ENCODE peak calls at places on chromosomes 4 and X, in four cellular contexts. One of them, this sample, is unnamed.

GRCh38 chrX:3599787-3600465 is 113.5 kb downstream of the PRKX start:
- DNase-seq in substantia nigra: no peak
- DNase-seq in type B pancreatic cell: no peak
- DNase-seq in NCI-H1092: no peak
- DNase-seq in this sample: no peak

GRCh38 chr4:97016186-97016945 is 1126.9 kb downstream of the STPG2 start:
- DNase-seq in NCI-H1092: peak
- DNase-seq in type B pancreatic cell: no peak
- DNase-seq in substantia nigra: no peak
- DNase-seq in this sample: no peak

GRCh38 chrX:49993661-49994060 is 71.3 kb downstream of the CLCN5 start:
- DNase-seq in type B pancreatic cell: no peak
- DNase-seq in substantia nigra: no peak
- DNase-seq in NCI-H1092: no peak
- DNase-seq in this sample: no peak

GRCh38 chr4:8010618-8011017 is 71.0 kb upstream of the AFAP1 start:
- DNase-seq in substantia nigra: peak
- DNase-seq in NCI-H1092: peak
- DNase-seq in type B pancreatic cell: peak
- DNase-seq in this sample: peak

GRCh38 chrX:153731117-153731844 is 6.6 kb downstream of the ABCD1 start:
- DNase-seq in type B pancreatic cell: no peak
- DNase-seq in NCI-H1092: no peak
- DNase-seq in substantia nigra: no peak
- DNase-seq in this sample: no peak

GRCh38 chrX:102832661-102833060 is 104.4 kb upstream of the RAB40AL start:
- DNase-seq in substantia nigra: no peak
- DNase-seq in type B pancreatic cell: no peak
- DNase-seq in NCI-H1092: no peak
- DNase-seq in this sample: no peak

GRCh38 chr4:1463088-1463926 is 57.1 kb upstream of the NKX1-1 start:
- DNase-seq in substantia nigra: no peak
- DNase-seq in type B pancreatic cell: peak
- DNase-seq in NCI-H1092: no peak
- DNase-seq in this sample: peak

GRCh38 chrX:139213241-139213709 is 317.3 kb upstream of the F9 start:
- DNase-seq in NCI-H1092: no peak
- DNase-seq in type B pancreatic cell: no peak
- DNase-seq in substantia nigra: no peak
- DNase-seq in this sample: no peak

GRCh38 chr4:162422312-162422711 is 258.5 kb upstream of the FSTL5 start:
- DNase-seq in substantia nigra: no peak
- DNase-seq in type B pancreatic cell: no peak
- DNase-seq in NCI-H1092: no peak
- DNase-seq in this sample: no peak

GRCh38 chr4:149353241-149353640 is 462.4 kb downstream of the IQCM start:
- DNase-seq in NCI-H1092: no peak
- DNase-seq in substantia nigra: no peak
- DNase-seq in type B pancreatic cell: no peak
- DNase-seq in this sample: no peak

GRCh38 chr4:77818667-77819408 is at the start of gene CNOT6L:
- DNase-seq in substantia nigra: peak
- DNase-seq in NCI-H1092: peak
- DNase-seq in type B pancreatic cell: peak
- DNase-seq in this sample: peak

GRCh38 chr4:156060661-156061060 is 107.0 kb upstream of the CTSO start:
- DNase-seq in NCI-H1092: no peak
- DNase-seq in type B pancreatic cell: no peak
- DNase-seq in substantia nigra: no peak
- DNase-seq in this sample: no peak

GRCh38 chr4:1873291-1873690 is 2.1 kb downstream of the NSD2 start:
- DNase-seq in substantia nigra: no peak
- DNase-seq in type B pancreatic cell: no peak
- DNase-seq in NCI-H1092: no peak
- DNase-seq in this sample: peak

GRCh38 chr4:72971572-72971971 is 97.9 kb downstream of the COX18 start:
- DNase-seq in NCI-H1092: no peak
- DNase-seq in substantia nigra: no peak
- DNase-seq in type B pancreatic cell: no peak
- DNase-seq in this sample: no peak

GRCh38 chr4:169383724-169384123 is 113.0 kb upstream of the SH3RF1 start:
- DNase-seq in NCI-H1092: no peak
- DNase-seq in substantia nigra: no peak
- DNase-seq in type B pancreatic cell: no peak
- DNase-seq in this sample: no peak

GRCh38 chr4:25330905-25331816 is 18.6 kb downstream of the ZCCHC4 start:
- DNase-seq in NCI-H1092: no peak
- DNase-seq in type B pancreatic cell: no peak
- DNase-seq in substantia nigra: no peak
- DNase-seq in this sample: no peak

GRCh38 chr4:71361476-71361875 is 22.7 kb downstream of the SLC4A4 start:
- DNase-seq in NCI-H1092: no peak
- DNase-seq in type B pancreatic cell: no peak
- DNase-seq in substantia nigra: no peak
- DNase-seq in this sample: no peak

GRCh38 chrX:114611018-114611619 is 27.2 kb downstream of the HTR2C start:
- DNase-seq in NCI-H1092: peak
- DNase-seq in type B pancreatic cell: no peak
- DNase-seq in substantia nigra: no peak
- DNase-seq in this sample: peak

GRCh38 chrX:119381349-119381944 is 17.7 kb upstream of the SLC25A43 start:
- DNase-seq in substantia nigra: no peak
- DNase-seq in NCI-H1092: no peak
- DNase-seq in type B pancreatic cell: no peak
- DNase-seq in this sample: no peak

GRCh38 chr4:178333355-178333754 is 891.1 kb upstream of the AGA start:
- DNase-seq in NCI-H1092: no peak
- DNase-seq in substantia nigra: no peak
- DNase-seq in type B pancreatic cell: no peak
- DNase-seq in this sample: no peak

GRCh38 chr4:77155631-77156345 is 1.2 kb upstream of the CCNG2 start:
- DNase-seq in type B pancreatic cell: no peak
- DNase-seq in substantia nigra: no peak
- DNase-seq in NCI-H1092: no peak
- DNase-seq in this sample: no peak

GRCh38 chrX:120522820-120523219 is 37.9 kb downstream of the CUL4B start:
- DNase-seq in NCI-H1092: no peak
- DNase-seq in substantia nigra: no peak
- DNase-seq in type B pancreatic cell: no peak
- DNase-seq in this sample: no peak

GRCh38 chr4:74056114-74056857 is 17.8 kb upstream of the CXCL3 start:
- DNase-seq in type B pancreatic cell: no peak
- DNase-seq in NCI-H1092: no peak
- DNase-seq in substantia nigra: no peak
- DNase-seq in this sample: no peak

GRCh38 chr4:101346562-101347266 is 612 bp downstream of the PPP3CA start:
- DNase-seq in type B pancreatic cell: no peak
- DNase-seq in substantia nigra: no peak
- DNase-seq in NCI-H1092: peak
- DNase-seq in this sample: peak